ENCODE peak calls at places on chromosomes 2 and 18, in seven cellular contexts. U is islet precursor cell; S is T-helper 17 cell; M is HCEC 1CT; T is fibroblast of the conjunctiva; Z is stomach; D is stimulated activated CD4-positive, alpha-beta T cell treated with anti-CD3 and anti-CD28 coated beads, Interleukin-15, amount 100 ng/mL, for 24 hours. N is an unnamed sample.

GRCh38 chr2:127413782-127414743 is 4.2 kb upstream of the PROC start:
- DNase-seq in D (no peak), U (no peak), M (peak), T (peak), S (no peak), Z (peak), N (no peak)

GRCh38 chr2:227180286-227180685 is 15.9 kb downstream of the COL4A3 start:
- DNase-seq in M (no peak), U (no peak), D (no peak), T (no peak), Z (no peak), S (no peak), N (no peak)

GRCh38 chr2:187976667-187977333 is 314.9 kb upstream of the GULP1 start:
- DNase-seq in U (no peak), T (no peak), M (no peak), Z (no peak), S (no peak), D (no peak), N (no peak)

GRCh38 chr2:41495050-41495449 is 552.8 kb upstream of the PKDCC start:
- DNase-seq in S (no peak), T (no peak), M (no peak), U (no peak), D (no peak), Z (no peak), N (no peak)

GRCh38 chr2:166632616-166633015 is 138.6 kb upstream of the SCN7A start:
- DNase-seq in U (peak), Z (no peak), S (no peak), T (peak), D (no peak), M (peak), N (no peak)

GRCh38 chr2:11753452-11753885 is 7.0 kb downstream of the LPIN1 start:
- DNase-seq in U (no peak), Z (peak), S (no peak), M (no peak), D (no peak), T (no peak), N (peak)

GRCh38 chr18:28541276-28541930 is 364.5 kb upstream of the CDH2 start:
- DNase-seq in D (no peak), T (no peak), Z (no peak), M (no peak), U (peak), S (no peak), N (no peak)

GRCh38 chr2:233799716-233800115 is 21.6 kb downstream of the MROH2A start:
- DNase-seq in D (no peak), U (peak), T (no peak), M (no peak), Z (no peak), S (no peak), N (no peak)

GRCh38 chr18:23614413-23614812 is 28.1 kb upstream of the NPC1 start:
- DNase-seq in U (no peak), S (no peak), T (no peak), Z (no peak), D (no peak), M (no peak), N (no peak)

GRCh38 chr2:6452702-6453481 is 412.8 kb downstream of the CMPK2 start:
- DNase-seq in S (no peak), D (no peak), M (no peak), Z (no peak), T (no peak), U (peak), N (no peak)

GRCh38 chr2:71617266-71617665 is 163.9 kb downstream of the DYSF start:
- DNase-seq in U (no peak), S (no peak), M (no peak), T (no peak), D (no peak), Z (peak), N (no peak)

GRCh38 chr2:110866496-110866895 is 134.1 kb downstream of the ACOXL start:
- DNase-seq in S (no peak), Z (no peak), T (no peak), D (peak), M (no peak), U (no peak), N (no peak)

GRCh38 chr18:79372991-79373390 is 22.7 kb upstream of the NFATC1 start:
- DNase-seq in Z (no peak), U (no peak), S (no peak), T (no peak), D (no peak), M (no peak), N (no peak)

GRCh38 chr2:167406558-167406957 is 518.3 kb downstream of the XIRP2 start:
- DNase-seq in T (no peak), M (peak), U (peak), D (no peak), Z (no peak), S (no peak), N (no peak)

GRCh38 chr18:59383831-59384230 is 24.8 kb upstream of the LMAN1 start:
- DNase-seq in Z (no peak), T (no peak), M (no peak), D (no peak), S (no peak), U (no peak), N (no peak)

GRCh38 chr2:107338059-107338458 is 452.1 kb upstream of the ST6GAL2 start:
- DNase-seq in T (no peak), U (no peak), M (no peak), D (no peak), S (no peak), Z (no peak), N (no peak)

GRCh38 chr2:187302619-187303018 is 145.4 kb downstream of the CALCRL start:
- DNase-seq in S (no peak), Z (no peak), T (no peak), U (no peak), M (peak), D (no peak), N (no peak)

GRCh38 chr2:54497738-54498680 is 41.9 kb downstream of the SPTBN1 start:
- DNase-seq in U (no peak), M (peak), Z (no peak), D (no peak), S (no peak), T (peak), N (no peak)

GRCh38 chr2:226895579-226895978 is 59.7 kb downstream of the RHBDD1 start:
- DNase-seq in S (no peak), M (no peak), Z (no peak), T (no peak), D (no peak), U (no peak), N (no peak)

N was measured in activated B cell treated with CpG ODN at 0.5 μM for 24 hours.